ENCODE peak calls at places on chromosome 3, in eight cellular contexts. S is RWPE1; E is aorta; A is A172; L is SK-N-SH; V is activated naive CD4-positive, alpha-beta T cell treated with anti-CD3 and anti-CD28 coated beads for 36 hours; Q is Jurkat, Clone E6-1; N is H1. O is an unnamed sample.

GRCh38 chr3:97148891-97149290 is 334.5 kb downstream of the EPHA6 start:
- DNase-seq in S (no peak), E (no peak), A (no peak), L (no peak), V (no peak), Q (no peak), N (no peak), O (no peak)

GRCh38 chr3:71252466-71252865 is 331.1 kb downstream of the FOXP1 start:
- DNase-seq in S (no peak), E (no peak), A (no peak), L (no peak), V (no peak), Q (no peak), N (no peak), O (no peak)

GRCh38 chr3:29281265-29282228 is 676 bp downstream of the RBMS3 start:
- DNase-seq in S (peak; percentile 6), E (peak; percentile 40), A (peak; percentile 57), L (peak; percentile 15), V (peak; percentile 10), Q (no peak), N (no peak), O (no peak)

GRCh38 chr3:170634663-170635096 is 48.8 kb upstream of the SLC7A14 start:
- DNase-seq in S (no peak), E (no peak), A (no peak), L (no peak), V (no peak), Q (no peak), N (no peak), O (no peak)

GRCh38 chr3:153051427-153052095 is 110.5 kb upstream of the RAP2B start:
- DNase-seq in S (peak; percentile 79), E (no peak), A (peak; percentile 92), L (no peak), V (no peak), Q (no peak), N (no peak), O (peak; percentile 43)

GRCh38 chr3:58962040-58962651 is 87.7 kb downstream of the CFAP20DC start:
- DNase-seq in S (no peak), E (no peak), A (no peak), L (no peak), V (no peak), Q (no peak), N (no peak), O (no peak)

GRCh38 chr3:125585595-125586223 is 9.6 kb downstream of the OSBPL11 start:
- DNase-seq in S (peak; percentile 63), E (no peak), A (peak; percentile 85), L (peak; percentile 66), V (peak; percentile 70), Q (peak; percentile 27), N (no peak), O (peak; percentile 83)

GRCh38 chr3:59527493-59527892 is 477.7 kb upstream of the CFAP20DC start:
- DNase-seq in S (no peak), E (no peak), A (no peak), L (no peak), V (no peak), Q (no peak), N (no peak), O (no peak)

GRCh38 chr3:100030346-100030745 is 84.0 kb downstream of the FILIP1L start:
- DNase-seq in S (no peak), E (no peak), A (no peak), L (no peak), V (no peak), Q (no peak), N (no peak), O (no peak)

GRCh38 chr3:9976736-9977709 is 9.6 kb downstream of the EMC3 start:
- DNase-seq in S (peak; percentile 79), E (peak; percentile 80), A (peak; percentile 98), L (no peak), V (peak; percentile 10), Q (no peak), N (no peak), O (peak; percentile 35)

GRCh38 chr3:194424373-194424772 is 25.3 kb upstream of the GP5 start:
- DNase-seq in S (no peak), E (no peak), A (no peak), L (no peak), V (no peak), Q (no peak), N (no peak), O (no peak)

GRCh38 chr3:149414557-149415231 is 37.2 kb upstream of the TM4SF1 start:
- DNase-seq in S (no peak), E (no peak), A (no peak), L (no peak), V (no peak), Q (no peak), N (no peak), O (no peak)

GRCh38 chr3:72171946-72172345 is 387.0 kb upstream of the PROK2 start:
- DNase-seq in S (no peak), E (peak; percentile 65), A (no peak), L (no peak), V (no peak), Q (no peak), N (no peak), O (no peak)

GRCh38 chr3:136512391-136512790 is 239.8 kb downstream of the STAG1 start:
- DNase-seq in S (no peak), E (no peak), A (no peak), L (no peak), V (no peak), Q (no peak), N (no peak), O (no peak)

GRCh38 chr3:188003188-188004171 is 150.5 kb upstream of the LPP start:
- DNase-seq in S (no peak), E (no peak), A (no peak), L (no peak), V (no peak), Q (no peak), N (no peak), O (no peak)

GRCh38 chr3:52202384-52203077 is 4.6 kb downstream of the ALAS1 start:
- DNase-seq in S (no peak), E (no peak), A (no peak), L (no peak), V (no peak), Q (no peak), N (no peak), O (no peak)

GRCh38 chr3:114447545-114447944 is 153.7 kb downstream of the TIGIT start:
- DNase-seq in S (no peak), E (no peak), A (peak; percentile 45), L (no peak), V (no peak), Q (no peak), N (no peak), O (no peak)

GRCh38 chr3:59773970-59774369 is 724.1 kb upstream of the CFAP20DC start:
- DNase-seq in S (no peak), E (no peak), A (no peak), L (peak; percentile 46), V (no peak), Q (no peak), N (no peak), O (no peak)

GRCh38 chr3:58009026-58009748 is 965 bp downstream of the FLNB start:
- DNase-seq in S (no peak), E (peak; percentile 61), A (no peak), L (peak; percentile 72), V (peak; percentile 69), Q (no peak), N (no peak), O (no peak)

GRCh38 chr3:80035021-80035420 is 267.2 kb upstream of the ROBO1 start:
- DNase-seq in S (no peak), E (no peak), A (no peak), L (no peak), V (no peak), Q (no peak), N (no peak), O (no peak)

GRCh38 chr3:99910752-99911151 is 93.1 kb downstream of the CMSS1 start:
- DNase-seq in S (no peak), E (no peak), A (no peak), L (no peak), V (no peak), Q (no peak), N (no peak), O (no peak)

GRCh38 chr3:85783331-85783730 is 824.5 kb downstream of the CADM2 start:
- DNase-seq in S (no peak), E (no peak), A (no peak), L (no peak), V (no peak), Q (no peak), N (no peak), O (no peak)

GRCh38 chr3:152853196-152853595 is 18.3 kb downstream of the P2RY1 start:
- DNase-seq in S (no peak), E (no peak), A (peak; percentile 13), L (no peak), V (no peak), Q (no peak), N (no peak), O (no peak)

GRCh38 chr3:78895528-78895927 is 872.3 kb downstream of the ROBO1 start:
- DNase-seq in S (no peak), E (no peak), A (no peak), L (no peak), V (no peak), Q (no peak), N (no peak), O (no peak)

O was measured in COLO829.